ENCODE peak calls at places on chromosomes 4 and X, in eight cellular contexts. One of them, this sample, is unnamed.

GRCh38 chr4:94412019-94413017 is 39.4 kb upstream of the PDLIM5 start:
- DNase-seq in NAMALWA: no peak
- DNase-seq in fibroblast of the aortic adventitia: peak; percentile 83
- DNase-seq in ecto neural progenitor cell: no peak
- DNase-seq in transverse colon: no peak
- DNase-seq in A172: peak; percentile 46
- DNase-seq in cardiac fibroblast: peak; percentile 93
- DNase-seq in mucosa of gallbladder: no peak
- DNase-seq in this sample: peak; percentile 38

GRCh38 chr4:89152972-89153371 is 41.6 kb downstream of the TIGD2 start:
- DNase-seq in NAMALWA: no peak
- DNase-seq in fibroblast of the aortic adventitia: no peak
- DNase-seq in ecto neural progenitor cell: no peak
- DNase-seq in transverse colon: no peak
- DNase-seq in A172: peak; percentile 42
- DNase-seq in cardiac fibroblast: no peak
- DNase-seq in mucosa of gallbladder: no peak
- DNase-seq in this sample: no peak

GRCh38 chr4:80259012-80259411 is 7.5 kb upstream of the FGF5 start:
- DNase-seq in NAMALWA: no peak
- DNase-seq in fibroblast of the aortic adventitia: no peak
- DNase-seq in ecto neural progenitor cell: no peak
- DNase-seq in transverse colon: no peak
- DNase-seq in A172: no peak
- DNase-seq in cardiac fibroblast: no peak
- DNase-seq in mucosa of gallbladder: no peak
- DNase-seq in this sample: no peak

GRCh38 chr4:22897520-22898108 is 204.9 kb downstream of the GBA3 start:
- DNase-seq in NAMALWA: peak; percentile 30
- DNase-seq in fibroblast of the aortic adventitia: peak; percentile 25
- DNase-seq in ecto neural progenitor cell: peak; percentile 58
- DNase-seq in transverse colon: peak; percentile 35
- DNase-seq in A172: peak; percentile 57
- DNase-seq in cardiac fibroblast: peak; percentile 33
- DNase-seq in mucosa of gallbladder: no peak
- DNase-seq in this sample: peak; percentile 11

GRCh38 chrX:45322382-45322781 is 121.7 kb upstream of the DIPK2B start:
- DNase-seq in NAMALWA: peak; percentile 26
- DNase-seq in fibroblast of the aortic adventitia: peak; percentile 87
- DNase-seq in ecto neural progenitor cell: no peak
- DNase-seq in transverse colon: peak; percentile 34
- DNase-seq in A172: peak; percentile 77
- DNase-seq in cardiac fibroblast: peak; percentile 83
- DNase-seq in mucosa of gallbladder: peak; percentile 52
- DNase-seq in this sample: peak; percentile 71

GRCh38 chr4:79198886-79199591 is 126.8 kb downstream of the NAA11 start:
- DNase-seq in NAMALWA: no peak
- DNase-seq in fibroblast of the aortic adventitia: no peak
- DNase-seq in ecto neural progenitor cell: no peak
- DNase-seq in transverse colon: no peak
- DNase-seq in A172: no peak
- DNase-seq in cardiac fibroblast: no peak
- DNase-seq in mucosa of gallbladder: no peak
- DNase-seq in this sample: peak; percentile 41

GRCh38 chr4:123312951-123313592 is 83.5 kb upstream of the SPRY1 start:
- DNase-seq in NAMALWA: no peak
- DNase-seq in fibroblast of the aortic adventitia: no peak
- DNase-seq in ecto neural progenitor cell: no peak
- DNase-seq in transverse colon: no peak
- DNase-seq in A172: no peak
- DNase-seq in cardiac fibroblast: no peak
- DNase-seq in mucosa of gallbladder: no peak
- DNase-seq in this sample: no peak

GRCh38 chr4:11337287-11337686 is 91.4 kb downstream of the HS3ST1 start:
- DNase-seq in NAMALWA: no peak
- DNase-seq in fibroblast of the aortic adventitia: no peak
- DNase-seq in ecto neural progenitor cell: no peak
- DNase-seq in transverse colon: no peak
- DNase-seq in A172: no peak
- DNase-seq in cardiac fibroblast: no peak
- DNase-seq in mucosa of gallbladder: no peak
- DNase-seq in this sample: no peak

GRCh38 chrX:276588-277171 is 4.5 kb upstream of the PLCXD1 start:
- DNase-seq in NAMALWA: no peak
- DNase-seq in fibroblast of the aortic adventitia: peak; percentile 43
- DNase-seq in ecto neural progenitor cell: no peak
- DNase-seq in transverse colon: peak; percentile 49
- DNase-seq in A172: no peak
- DNase-seq in cardiac fibroblast: peak; percentile 39
- DNase-seq in mucosa of gallbladder: no peak
- DNase-seq in this sample: no peak

GRCh38 chrX:40170830-40171512 is 73.2 kb upstream of the BCOR start:
- DNase-seq in NAMALWA: peak; percentile 62
- DNase-seq in fibroblast of the aortic adventitia: no peak
- DNase-seq in ecto neural progenitor cell: peak; percentile 63
- DNase-seq in transverse colon: no peak
- DNase-seq in A172: no peak
- DNase-seq in cardiac fibroblast: no peak
- DNase-seq in mucosa of gallbladder: no peak
- DNase-seq in this sample: no peak

GRCh38 chr4:147351083-147351787 is 129.7 kb upstream of the EDNRA start:
- DNase-seq in NAMALWA: no peak
- DNase-seq in fibroblast of the aortic adventitia: no peak
- DNase-seq in ecto neural progenitor cell: no peak
- DNase-seq in transverse colon: no peak
- DNase-seq in A172: no peak
- DNase-seq in cardiac fibroblast: no peak
- DNase-seq in mucosa of gallbladder: no peak
- DNase-seq in this sample: no peak

GRCh38 chrX:110317079-110317819 is 636 bp downstream of the AMMECR1 start:
- DNase-seq in NAMALWA: peak; percentile 36
- DNase-seq in fibroblast of the aortic adventitia: no peak
- DNase-seq in ecto neural progenitor cell: no peak
- DNase-seq in transverse colon: peak; percentile 17
- DNase-seq in A172: no peak
- DNase-seq in cardiac fibroblast: no peak
- DNase-seq in mucosa of gallbladder: peak; percentile 10
- DNase-seq in this sample: no peak

GRCh38 chr4:26789208-26789607 is 71.4 kb upstream of the STIM2 start:
- DNase-seq in NAMALWA: no peak
- DNase-seq in fibroblast of the aortic adventitia: no peak
- DNase-seq in ecto neural progenitor cell: no peak
- DNase-seq in transverse colon: no peak
- DNase-seq in A172: no peak
- DNase-seq in cardiac fibroblast: no peak
- DNase-seq in mucosa of gallbladder: no peak
- DNase-seq in this sample: no peak

GRCh38 chr4:84796388-84796787 is 170.1 kb downstream of the WDFY3 start:
- DNase-seq in NAMALWA: no peak
- DNase-seq in fibroblast of the aortic adventitia: no peak
- DNase-seq in ecto neural progenitor cell: no peak
- DNase-seq in transverse colon: no peak
- DNase-seq in A172: no peak
- DNase-seq in cardiac fibroblast: no peak
- DNase-seq in mucosa of gallbladder: no peak
- DNase-seq in this sample: no peak

GRCh38 chrX:24676403-24677024 is 17.2 kb upstream of the POLA1 start:
- DNase-seq in NAMALWA: peak; percentile 46
- DNase-seq in fibroblast of the aortic adventitia: peak; percentile 8
- DNase-seq in ecto neural progenitor cell: no peak
- DNase-seq in transverse colon: no peak
- DNase-seq in A172: no peak
- DNase-seq in cardiac fibroblast: no peak
- DNase-seq in mucosa of gallbladder: no peak
- DNase-seq in this sample: no peak

GRCh38 chr4:151952137-151952536 is 191.3 kb upstream of the GATB start:
- DNase-seq in NAMALWA: no peak
- DNase-seq in fibroblast of the aortic adventitia: no peak
- DNase-seq in ecto neural progenitor cell: no peak
- DNase-seq in transverse colon: no peak
- DNase-seq in A172: no peak
- DNase-seq in cardiac fibroblast: no peak
- DNase-seq in mucosa of gallbladder: no peak
- DNase-seq in this sample: no peak

GRCh38 chr4:39516407-39516966 is 10.8 kb downstream of the UGDH start:
- DNase-seq in NAMALWA: no peak
- DNase-seq in fibroblast of the aortic adventitia: no peak
- DNase-seq in ecto neural progenitor cell: no peak
- DNase-seq in transverse colon: no peak
- DNase-seq in A172: no peak
- DNase-seq in cardiac fibroblast: no peak
- DNase-seq in mucosa of gallbladder: no peak
- DNase-seq in this sample: no peak

GRCh38 chr4:74365761-74366160 is 816 bp downstream of the EREG start:
- DNase-seq in NAMALWA: no peak
- DNase-seq in fibroblast of the aortic adventitia: no peak
- DNase-seq in ecto neural progenitor cell: peak; percentile 45
- DNase-seq in transverse colon: peak; percentile 57
- DNase-seq in A172: no peak
- DNase-seq in cardiac fibroblast: peak; percentile 37
- DNase-seq in mucosa of gallbladder: peak; percentile 22
- DNase-seq in this sample: no peak

GRCh38 chrX:78102100-78102499 is 1.9 kb upstream of the PGK1 start:
- DNase-seq in NAMALWA: peak; percentile 54
- DNase-seq in fibroblast of the aortic adventitia: peak; percentile 21
- DNase-seq in ecto neural progenitor cell: no peak
- DNase-seq in transverse colon: no peak
- DNase-seq in A172: no peak
- DNase-seq in cardiac fibroblast: peak; percentile 16
- DNase-seq in mucosa of gallbladder: no peak
- DNase-seq in this sample: no peak

GRCh38 chr4:7428261-7429068 is 6.3 kb downstream of the PSAPL1 start:
- DNase-seq in NAMALWA: no peak
- DNase-seq in fibroblast of the aortic adventitia: no peak
- DNase-seq in ecto neural progenitor cell: no peak
- DNase-seq in transverse colon: peak; percentile 3
- DNase-seq in A172: no peak
- DNase-seq in cardiac fibroblast: no peak
- DNase-seq in mucosa of gallbladder: no peak
- DNase-seq in this sample: no peak

GRCh38 chrX:77160301-77160700 is 286.9 kb upstream of the FGF16 start:
- DNase-seq in NAMALWA: peak; percentile 16
- DNase-seq in fibroblast of the aortic adventitia: no peak
- DNase-seq in ecto neural progenitor cell: peak; percentile 49
- DNase-seq in transverse colon: no peak
- DNase-seq in A172: no peak
- DNase-seq in cardiac fibroblast: no peak
- DNase-seq in mucosa of gallbladder: no peak
- DNase-seq in this sample: no peak

GRCh38 chr4:108169639-108170038 is 907 bp upstream of the LEF1 start:
- DNase-seq in NAMALWA: peak; percentile 29
- DNase-seq in fibroblast of the aortic adventitia: no peak
- DNase-seq in ecto neural progenitor cell: no peak
- DNase-seq in transverse colon: no peak
- DNase-seq in A172: no peak
- DNase-seq in cardiac fibroblast: no peak
- DNase-seq in mucosa of gallbladder: no peak
- DNase-seq in this sample: no peak

GRCh38 chrX:132094169-132094568 is 33.7 kb downstream of the FRMD7 start:
- DNase-seq in NAMALWA: no peak
- DNase-seq in fibroblast of the aortic adventitia: peak; percentile 51
- DNase-seq in ecto neural progenitor cell: no peak
- DNase-seq in transverse colon: no peak
- DNase-seq in A172: no peak
- DNase-seq in cardiac fibroblast: peak; percentile 9
- DNase-seq in mucosa of gallbladder: no peak
- DNase-seq in this sample: peak; percentile 69

GRCh38 chr4:114019276-114019971 is 40.0 kb upstream of the ARSJ start:
- DNase-seq in NAMALWA: no peak
- DNase-seq in fibroblast of the aortic adventitia: peak; percentile 66
- DNase-seq in ecto neural progenitor cell: no peak
- DNase-seq in transverse colon: no peak
- DNase-seq in A172: no peak
- DNase-seq in cardiac fibroblast: peak; percentile 70
- DNase-seq in mucosa of gallbladder: no peak
- DNase-seq in this sample: no peak

GRCh38 chr4:127049506-127049905 is 583.3 kb upstream of the INTU start:
- DNase-seq in NAMALWA: no peak
- DNase-seq in fibroblast of the aortic adventitia: peak; percentile 21
- DNase-seq in ecto neural progenitor cell: no peak
- DNase-seq in transverse colon: no peak
- DNase-seq in A172: no peak
- DNase-seq in cardiac fibroblast: no peak
- DNase-seq in mucosa of gallbladder: no peak
- DNase-seq in this sample: no peak

GRCh38 chrX:35380808-35381700 is 417.1 kb upstream of the MAGEB16 start:
- DNase-seq in NAMALWA: peak; percentile 12
- DNase-seq in fibroblast of the aortic adventitia: peak; percentile 1
- DNase-seq in ecto neural progenitor cell: no peak
- DNase-seq in transverse colon: no peak
- DNase-seq in A172: peak; percentile 24
- DNase-seq in cardiac fibroblast: peak; percentile 12
- DNase-seq in mucosa of gallbladder: no peak
- DNase-seq in this sample: no peak

GRCh38 chr4:610411-611261 is 14.7 kb upstream of the PDE6B start:
- DNase-seq in NAMALWA: no peak
- DNase-seq in fibroblast of the aortic adventitia: peak; percentile 46
- DNase-seq in ecto neural progenitor cell: peak; percentile 40
- DNase-seq in transverse colon: peak; percentile 14
- DNase-seq in A172: peak; percentile 89
- DNase-seq in cardiac fibroblast: peak; percentile 46
- DNase-seq in mucosa of gallbladder: peak; percentile 53
- DNase-seq in this sample: no peak

GRCh38 chr4:176753049-176753448 is 39.7 kb downstream of the VEGFC start:
- DNase-seq in NAMALWA: no peak
- DNase-seq in fibroblast of the aortic adventitia: peak; percentile 94
- DNase-seq in ecto neural progenitor cell: no peak
- DNase-seq in transverse colon: no peak
- DNase-seq in A172: peak; percentile 58
- DNase-seq in cardiac fibroblast: peak; percentile 70
- DNase-seq in mucosa of gallbladder: no peak
- DNase-seq in this sample: peak; percentile 84

GRCh38 chr4:174873931-174874330 is 44.2 kb upstream of the ADAM29 start:
- DNase-seq in NAMALWA: peak; percentile 76
- DNase-seq in fibroblast of the aortic adventitia: peak; percentile 1
- DNase-seq in ecto neural progenitor cell: no peak
- DNase-seq in transverse colon: no peak
- DNase-seq in A172: peak; percentile 25
- DNase-seq in cardiac fibroblast: no peak
- DNase-seq in mucosa of gallbladder: no peak
- DNase-seq in this sample: no peak

GRCh38 chrX:73069365-73070035 is 9.8 kb downstream of the PABPC1L2A start:
- DNase-seq in NAMALWA: no peak
- DNase-seq in fibroblast of the aortic adventitia: no peak
- DNase-seq in ecto neural progenitor cell: no peak
- DNase-seq in transverse colon: no peak
- DNase-seq in A172: no peak
- DNase-seq in cardiac fibroblast: no peak
- DNase-seq in mucosa of gallbladder: no peak
- DNase-seq in this sample: no peak

GRCh38 chr4:175017751-175018150 is 99.6 kb downstream of the ADAM29 start:
- DNase-seq in NAMALWA: no peak
- DNase-seq in fibroblast of the aortic adventitia: no peak
- DNase-seq in ecto neural progenitor cell: no peak
- DNase-seq in transverse colon: no peak
- DNase-seq in A172: no peak
- DNase-seq in cardiac fibroblast: no peak
- DNase-seq in mucosa of gallbladder: no peak
- DNase-seq in this sample: no peak

This sample was measured in astrocyte of the cerebellum.